ENCODE peak calls at places on chromosome 7, in five cellular contexts. H is activated B cell treated with CpG ODN at 0.5 μM for 24 hours, R is PC-3, I is PC-9, L is psoas muscle. U is an unnamed sample.

GRCh38 chr7:3957735-3958491 is 656.9 kb downstream of the SDK1 start:
- DNase-seq in R (no peak), I (no peak), L (no peak), H (no peak), U (no peak)

GRCh38 chr7:27144799-27145166 is 1.3 kb upstream of the HOXA5 start:
- DNase-seq in I (no peak), H (no peak), L (peak), R (no peak), U (no peak)

GRCh38 chr7:5396999-5397656 is 26.5 kb downstream of the TNRC18 start:
- DNase-seq in H (peak), L (peak), R (peak), I (peak), U (peak)

GRCh38 chr7:114085313-114085591 is 166.4 kb upstream of the PPP1R3A start:
- DNase-seq in I (no peak), L (no peak), H (no peak), R (no peak), U (no peak)

GRCh38 chr7:27693794-27694193 is 31.1 kb upstream of the HIBADH start:
- DNase-seq in L (no peak), H (no peak), I (no peak), R (no peak), U (no peak)

GRCh38 chr7:33673029-33673700 is 232.2 kb upstream of the BMPER start:
- DNase-seq in L (no peak), I (no peak), H (no peak), R (no peak), U (no peak)

GRCh38 chr7:137890449-137890916 is 43.7 kb upstream of the DGKI start:
- DNase-seq in R (no peak), I (no peak), H (no peak), L (peak), U (no peak)

GRCh38 chr7:112220877-112221434 is 14.5 kb downstream of the ZNF277 start:
- DNase-seq in I (no peak), L (peak), R (no peak), H (no peak), U (no peak)

DNA sequence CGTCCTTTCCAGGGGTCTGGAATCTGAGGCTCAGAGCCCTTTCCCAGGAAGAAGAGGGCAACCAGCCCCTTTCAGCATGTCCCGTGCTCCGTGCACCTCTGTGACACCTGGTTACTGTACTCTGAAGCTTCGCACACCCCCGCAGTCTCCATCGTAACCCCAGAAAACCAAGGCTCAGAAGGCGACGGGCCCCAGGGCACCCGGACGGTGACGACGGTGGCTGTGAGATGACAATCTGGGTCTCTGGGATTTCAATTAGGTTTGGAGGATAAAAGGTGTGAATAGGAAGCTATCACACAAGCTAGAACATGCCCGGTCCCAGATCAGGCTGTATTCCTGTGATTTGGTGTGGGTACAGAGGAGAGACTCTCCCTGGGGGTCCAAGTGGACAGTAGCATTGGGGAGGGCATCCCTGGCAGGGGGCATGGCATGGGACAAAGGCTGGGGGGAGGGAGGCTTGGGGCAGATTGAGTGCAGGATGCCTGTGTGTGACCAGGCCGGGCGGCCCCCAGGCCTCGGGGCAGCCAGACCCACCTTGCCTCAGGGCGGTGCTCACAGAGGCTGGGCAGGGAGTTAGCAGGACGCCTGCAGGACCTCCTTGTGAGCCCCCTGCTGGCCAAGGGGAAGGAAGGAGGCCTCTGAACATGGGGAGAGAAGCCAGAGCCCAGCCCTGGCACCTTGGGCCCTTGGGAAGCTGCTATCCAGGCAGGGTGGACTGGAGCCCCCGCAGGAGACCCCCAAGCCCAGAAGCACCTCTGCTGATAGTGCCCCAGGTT is 23.4 kb upstream of the PSMG3 start:
- DNase-seq in L (no peak), I (no peak), H (peak), R (no peak), U (no peak)
- TF ChIP-seq CTCF in L (no peak), I (peak), H (no peak), R (peak), U (peak)

GRCh38 chr7:115217373-115217772 is 295.5 kb downstream of the MDFIC start:
- DNase-seq in R (peak), H (no peak), L (no peak), I (no peak), U (no peak)
- TF ChIP-seq CTCF in R (peak), H (no peak), L (peak), I (peak), U (peak)

GRCh38 chr7:102449136-102449535 is 15.5 kb downstream of the ALKBH4 start:
- DNase-seq in H (no peak), I (no peak), R (no peak), L (no peak), U (no peak)

GRCh38 chr7:102452451-102452850 is 12.2 kb downstream of the ALKBH4 start:
- DNase-seq in L (no peak), H (no peak), R (no peak), I (no peak), U (no peak)

GRCh38 chr7:102447311-102447710 is 13.9 kb downstream of the ORAI2 start:
- DNase-seq in H (no peak), R (no peak), I (no peak), L (no peak), U (no peak)

GRCh38 chr7:102451371-102452054 is 13.2 kb downstream of the ALKBH4 start:
- DNase-seq in R (no peak), H (no peak), L (no peak), I (no peak), U (no peak)

DNA sequence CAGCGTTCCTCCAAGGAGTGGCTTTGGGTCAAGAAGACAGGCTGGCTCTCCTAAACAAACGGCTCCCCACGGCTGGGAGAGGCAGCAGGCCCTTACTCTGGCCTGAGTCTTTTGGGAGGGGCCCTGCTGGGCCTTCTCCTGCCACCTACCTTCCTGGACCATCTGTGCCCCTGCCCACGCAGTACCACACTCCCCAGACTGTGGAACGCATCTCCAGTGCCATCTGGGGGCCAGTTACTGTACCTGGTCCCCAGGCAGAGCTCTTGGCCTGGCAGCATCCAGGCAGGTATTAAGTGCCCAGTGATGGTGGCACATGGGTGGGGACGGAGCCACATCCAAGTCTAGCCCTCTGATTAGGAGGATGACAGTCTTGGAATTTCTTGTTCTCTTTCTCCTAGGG is 14.4 kb downstream of the ALKBH4 start:
- DNase-seq in R (peak), I (no peak), H (peak), L (no peak), U (no peak)
- TF ChIP-seq CTCF in R (peak), I (no peak), H (no peak), L (peak), U (no peak)

GRCh38 chr7:83271212-83272099 is 108.8 kb upstream of the PCLO start:
- DNase-seq in L (no peak), H (no peak), R (peak), I (no peak), U (peak)
- TF ChIP-seq CTCF in L (no peak), H (no peak), R (peak), I (peak), U (peak)

GRCh38 chr7:41887446-41887845 is 184.6 kb upstream of the INHBA start:
- DNase-seq in L (no peak), H (no peak), R (no peak), I (no peak), U (no peak)

GRCh38 chr7:41886257-41886905 is 183.5 kb upstream of the INHBA start:
- DNase-seq in L (peak), I (no peak), R (peak), H (no peak), U (peak)

GRCh38 chr7:41885748-41886147 is 182.9 kb upstream of the INHBA start:
- DNase-seq in L (no peak), H (no peak), I (no peak), R (no peak), U (no peak)

GRCh38 chr7:41885078-41885477 is 182.2 kb upstream of the INHBA start:
- DNase-seq in L (no peak), I (no peak), H (no peak), R (peak), U (no peak)

GRCh38 chr7:41886906-41887311 is 184.0 kb upstream of the INHBA start:
- DNase-seq in I (no peak), H (no peak), L (peak), R (peak), U (peak)
- TF ChIP-seq CTCF in I (no peak), H (no peak), L (no peak), R (no peak), U (peak)

DNA sequence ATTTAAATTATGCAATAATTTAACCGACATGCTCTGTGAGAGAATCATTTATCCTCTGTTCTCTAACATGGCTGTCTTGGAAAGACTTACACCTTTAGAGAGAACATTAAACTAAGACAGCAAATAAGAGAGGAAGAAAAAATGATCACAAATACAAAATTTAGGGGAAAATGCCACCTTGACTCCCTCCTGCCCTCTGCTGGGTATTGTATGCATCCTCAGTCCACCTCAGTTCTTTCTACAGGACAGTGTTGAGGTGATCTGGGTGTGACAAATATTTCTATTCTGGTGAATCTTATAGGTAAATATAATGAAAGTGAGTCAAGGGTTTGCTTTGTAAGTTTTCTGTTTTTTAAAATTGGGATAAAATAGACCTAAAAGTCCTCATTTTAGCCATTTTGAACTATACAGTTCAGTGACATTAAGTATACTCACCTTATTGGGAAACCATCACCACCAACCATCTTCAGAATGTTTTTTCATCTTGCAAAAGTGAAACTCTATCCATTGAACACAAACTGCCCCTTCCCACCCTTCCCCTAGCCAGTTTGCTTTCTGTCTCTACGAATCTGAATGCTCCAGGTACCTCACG is 61.5 kb upstream of the ELMO1 start:
- DNase-seq in L (no peak), H (no peak), R (peak), I (no peak), U (no peak)
- TF ChIP-seq CTCF in L (peak), H (no peak), R (peak), I (peak), U (peak)